ENCODE peak calls at places on chromosome 17, in seven cellular contexts. One of them, this sample, is unnamed.

GRCh38 chr17:12256380-12256995 is 235.8 kb downstream of the MAP2K4 start:
- DNase-seq in OCI-LY7: peak
- DNase-seq in left ventricle myocardium inferior: no peak
- DNase-seq in heart right ventricle: no peak
- DNase-seq in gastrocnemius medialis: no peak
- DNase-seq in neuronal stem cell: peak
- DNase-seq in small intestine: peak
- DNase-seq in this sample: no peak

GRCh38 chr17:1639549-1639948 is 6.0 kb downstream of the SCARF1 start:
- DNase-seq in gastrocnemius medialis: no peak
- DNase-seq in small intestine: no peak
- DNase-seq in heart right ventricle: no peak
- DNase-seq in neuronal stem cell: no peak
- DNase-seq in OCI-LY7: no peak
- DNase-seq in left ventricle myocardium inferior: no peak
- DNase-seq in this sample: no peak

GRCh38 chr17:70938311-70938710 is 769.0 kb downstream of the KCNJ2 start:
- DNase-seq in OCI-LY7: no peak
- DNase-seq in neuronal stem cell: no peak
- DNase-seq in gastrocnemius medialis: no peak
- DNase-seq in heart right ventricle: no peak
- DNase-seq in left ventricle myocardium inferior: no peak
- DNase-seq in small intestine: no peak
- DNase-seq in this sample: no peak

GRCh38 chr17:56440391-56440790 is 153.1 kb upstream of the NOG start:
- DNase-seq in left ventricle myocardium inferior: no peak
- DNase-seq in OCI-LY7: no peak
- DNase-seq in small intestine: peak
- DNase-seq in heart right ventricle: no peak
- DNase-seq in gastrocnemius medialis: no peak
- DNase-seq in neuronal stem cell: no peak
- DNase-seq in this sample: no peak

GRCh38 chr17:16398270-16399267 is 16.8 kb upstream of the TRPV2 start:
- DNase-seq in heart right ventricle: no peak
- DNase-seq in OCI-LY7: peak
- DNase-seq in neuronal stem cell: no peak
- DNase-seq in gastrocnemius medialis: no peak
- DNase-seq in small intestine: no peak
- DNase-seq in left ventricle myocardium inferior: no peak
- DNase-seq in this sample: no peak

GRCh38 chr17:27586203-27586701 is 44.7 kb upstream of the LGALS9 start:
- DNase-seq in OCI-LY7: no peak
- DNase-seq in left ventricle myocardium inferior: no peak
- DNase-seq in gastrocnemius medialis: no peak
- DNase-seq in heart right ventricle: no peak
- DNase-seq in neuronal stem cell: no peak
- DNase-seq in small intestine: no peak
- DNase-seq in this sample: no peak

GRCh38 chr17:76560877-76561221 is 21.0 kb downstream of the PRCD start:
- DNase-seq in heart right ventricle: no peak
- DNase-seq in OCI-LY7: no peak
- DNase-seq in neuronal stem cell: no peak
- DNase-seq in left ventricle myocardium inferior: no peak
- DNase-seq in small intestine: no peak
- DNase-seq in gastrocnemius medialis: no peak
- DNase-seq in this sample: no peak

GRCh38 chr17:27481327-27481726 is 25.1 kb downstream of the KSR1 start:
- DNase-seq in OCI-LY7: no peak
- DNase-seq in small intestine: peak
- DNase-seq in gastrocnemius medialis: no peak
- DNase-seq in heart right ventricle: no peak
- DNase-seq in neuronal stem cell: no peak
- DNase-seq in left ventricle myocardium inferior: no peak
- DNase-seq in this sample: no peak

GRCh38 chr17:38981640-38982039 is 14.4 kb upstream of the FBXO47 start:
- DNase-seq in heart right ventricle: no peak
- DNase-seq in gastrocnemius medialis: no peak
- DNase-seq in left ventricle myocardium inferior: no peak
- DNase-seq in neuronal stem cell: no peak
- DNase-seq in small intestine: no peak
- DNase-seq in OCI-LY7: no peak
- DNase-seq in this sample: no peak

GRCh38 chr17:418421-418751 is 65.8 kb upstream of the RPH3AL start:
- DNase-seq in neuronal stem cell: no peak
- DNase-seq in gastrocnemius medialis: no peak
- DNase-seq in heart right ventricle: no peak
- DNase-seq in small intestine: peak
- DNase-seq in OCI-LY7: no peak
- DNase-seq in left ventricle myocardium inferior: no peak
- DNase-seq in this sample: no peak

GRCh38 chr17:50731575-50732460 is 12.4 kb downstream of the LUC7L3 start:
- DNase-seq in neuronal stem cell: no peak
- DNase-seq in OCI-LY7: no peak
- DNase-seq in heart right ventricle: no peak
- DNase-seq in gastrocnemius medialis: no peak
- DNase-seq in small intestine: peak
- DNase-seq in left ventricle myocardium inferior: no peak
- DNase-seq in this sample: no peak

GRCh38 chr17:18984273-18985114 is 20.1 kb downstream of the FAM83G start:
- DNase-seq in heart right ventricle: no peak
- DNase-seq in left ventricle myocardium inferior: no peak
- DNase-seq in neuronal stem cell: no peak
- DNase-seq in gastrocnemius medialis: no peak
- DNase-seq in small intestine: no peak
- DNase-seq in OCI-LY7: no peak
- DNase-seq in this sample: no peak

GRCh38 chr17:78374189-78374588 is 4.3 kb upstream of the PGS1 start:
- DNase-seq in gastrocnemius medialis: no peak
- DNase-seq in neuronal stem cell: no peak
- DNase-seq in OCI-LY7: no peak
- DNase-seq in small intestine: no peak
- DNase-seq in heart right ventricle: no peak
- DNase-seq in left ventricle myocardium inferior: no peak
- DNase-seq in this sample: no peak

GRCh38 chr17:74800531-74800930 is 24.4 kb upstream of the NAT9 start:
- DNase-seq in small intestine: no peak
- DNase-seq in gastrocnemius medialis: no peak
- DNase-seq in left ventricle myocardium inferior: no peak
- DNase-seq in neuronal stem cell: no peak
- DNase-seq in heart right ventricle: no peak
- DNase-seq in OCI-LY7: no peak
- DNase-seq in this sample: no peak

GRCh38 chr17:40452921-40453378 is 9.7 kb downstream of the IGFBP4 start:
- DNase-seq in neuronal stem cell: no peak
- DNase-seq in OCI-LY7: no peak
- DNase-seq in gastrocnemius medialis: no peak
- DNase-seq in left ventricle myocardium inferior: no peak
- DNase-seq in small intestine: peak
- DNase-seq in heart right ventricle: no peak
- DNase-seq in this sample: no peak

GRCh38 chr17:83203073-83203471 is 123.7 kb downstream of the METRNL start:
- DNase-seq in neuronal stem cell: no peak
- DNase-seq in left ventricle myocardium inferior: peak
- DNase-seq in gastrocnemius medialis: peak
- DNase-seq in heart right ventricle: peak
- DNase-seq in OCI-LY7: no peak
- DNase-seq in small intestine: no peak
- DNase-seq in this sample: peak

GRCh38 chr17:39145143-39145542 is 6.3 kb downstream of the PLXDC1 start:
- DNase-seq in heart right ventricle: no peak
- DNase-seq in left ventricle myocardium inferior: no peak
- DNase-seq in small intestine: no peak
- DNase-seq in gastrocnemius medialis: no peak
- DNase-seq in OCI-LY7: no peak
- DNase-seq in neuronal stem cell: no peak
- DNase-seq in this sample: no peak

GRCh38 chr17:10421946-10422542 is at the start of gene MYH8:
- DNase-seq in heart right ventricle: no peak
- DNase-seq in left ventricle myocardium inferior: no peak
- DNase-seq in OCI-LY7: no peak
- DNase-seq in neuronal stem cell: no peak
- DNase-seq in small intestine: no peak
- DNase-seq in gastrocnemius medialis: no peak
- DNase-seq in this sample: no peak

GRCh38 chr17:39011907-39012468 is 44.8 kb upstream of the FBXO47 start:
- DNase-seq in left ventricle myocardium inferior: no peak
- DNase-seq in neuronal stem cell: peak
- DNase-seq in OCI-LY7: no peak
- DNase-seq in small intestine: no peak
- DNase-seq in heart right ventricle: no peak
- DNase-seq in gastrocnemius medialis: no peak
- DNase-seq in this sample: no peak

GRCh38 chr17:62631936-62632924 is 4.8 kb downstream of the MRC2 start:
- DNase-seq in gastrocnemius medialis: no peak
- DNase-seq in neuronal stem cell: no peak
- DNase-seq in OCI-LY7: no peak
- DNase-seq in heart right ventricle: no peak
- DNase-seq in small intestine: no peak
- DNase-seq in left ventricle myocardium inferior: no peak
- DNase-seq in this sample: no peak

GRCh38 chr17:27939489-27940465 is 46.6 kb upstream of the LYRM9 start:
- DNase-seq in small intestine: no peak
- DNase-seq in gastrocnemius medialis: no peak
- DNase-seq in neuronal stem cell: no peak
- DNase-seq in left ventricle myocardium inferior: no peak
- DNase-seq in heart right ventricle: no peak
- DNase-seq in OCI-LY7: peak
- DNase-seq in this sample: no peak

GRCh38 chr17:58591455-58591854 is 77.0 kb upstream of the MTMR4 start:
- DNase-seq in small intestine: no peak
- DNase-seq in heart right ventricle: no peak
- DNase-seq in left ventricle myocardium inferior: no peak
- DNase-seq in gastrocnemius medialis: no peak
- DNase-seq in neuronal stem cell: no peak
- DNase-seq in OCI-LY7: no peak
- DNase-seq in this sample: no peak

GRCh38 chr17:48025904-48026502 is 11.6 kb downstream of the COPZ2 start:
- DNase-seq in OCI-LY7: no peak
- DNase-seq in left ventricle myocardium inferior: no peak
- DNase-seq in gastrocnemius medialis: no peak
- DNase-seq in small intestine: no peak
- DNase-seq in neuronal stem cell: no peak
- DNase-seq in heart right ventricle: no peak
- DNase-seq in this sample: peak
- H3K4me3 ChIP-seq in OCI-LY7: peak
- H3K4me3 ChIP-seq in left ventricle myocardium inferior: peak
- H3K4me3 ChIP-seq in gastrocnemius medialis: peak
- H3K4me3 ChIP-seq in small intestine: no peak
- H3K4me3 ChIP-seq in neuronal stem cell: no peak
- H3K4me3 ChIP-seq in heart right ventricle: no peak
- H3K4me3 ChIP-seq in this sample: peak

GRCh38 chr17:47693667-47694017 is 319 bp upstream of the TBKBP1 start:
- DNase-seq in OCI-LY7: peak
- DNase-seq in gastrocnemius medialis: no peak
- DNase-seq in heart right ventricle: no peak
- DNase-seq in left ventricle myocardium inferior: no peak
- DNase-seq in small intestine: no peak
- DNase-seq in neuronal stem cell: no peak
- DNase-seq in this sample: no peak
- H3K27ac ChIP-seq in OCI-LY7: peak
- H3K27ac ChIP-seq in gastrocnemius medialis: peak
- H3K27ac ChIP-seq in heart right ventricle: peak
- H3K27ac ChIP-seq in left ventricle myocardium inferior: peak
- H3K27ac ChIP-seq in small intestine: peak
- H3K27ac ChIP-seq in neuronal stem cell: peak
- H3K27ac ChIP-seq in this sample: peak

GRCh38 chr17:80367510-80367909 is 47.5 kb upstream of the ENDOV start:
- DNase-seq in OCI-LY7: no peak
- DNase-seq in left ventricle myocardium inferior: no peak
- DNase-seq in heart right ventricle: no peak
- DNase-seq in gastrocnemius medialis: no peak
- DNase-seq in neuronal stem cell: no peak
- DNase-seq in small intestine: no peak
- DNase-seq in this sample: no peak
- H3K4me3 ChIP-seq in OCI-LY7: no peak
- H3K4me3 ChIP-seq in left ventricle myocardium inferior: no peak
- H3K4me3 ChIP-seq in heart right ventricle: no peak
- H3K4me3 ChIP-seq in gastrocnemius medialis: no peak
- H3K4me3 ChIP-seq in neuronal stem cell: no peak
- H3K4me3 ChIP-seq in small intestine: no peak
- H3K4me3 ChIP-seq in this sample: no peak

GRCh38 chr17:44044092-44044491 is 22.4 kb downstream of the LSM12 start:
- DNase-seq in OCI-LY7: no peak
- DNase-seq in left ventricle myocardium inferior: no peak
- DNase-seq in neuronal stem cell: no peak
- DNase-seq in heart right ventricle: no peak
- DNase-seq in small intestine: no peak
- DNase-seq in gastrocnemius medialis: no peak
- DNase-seq in this sample: no peak
- H3K27ac ChIP-seq in OCI-LY7: no peak
- H3K27ac ChIP-seq in left ventricle myocardium inferior: peak
- H3K27ac ChIP-seq in neuronal stem cell: no peak
- H3K27ac ChIP-seq in heart right ventricle: peak
- H3K27ac ChIP-seq in small intestine: no peak
- H3K27ac ChIP-seq in gastrocnemius medialis: peak
- H3K27ac ChIP-seq in this sample: peak

GRCh38 chr17:30599424-30600061 is 122.3 kb downstream of the GOSR1 start:
- DNase-seq in heart right ventricle: no peak
- DNase-seq in small intestine: peak
- DNase-seq in left ventricle myocardium inferior: no peak
- DNase-seq in gastrocnemius medialis: no peak
- DNase-seq in neuronal stem cell: no peak
- DNase-seq in OCI-LY7: peak
- DNase-seq in this sample: no peak
- H3K4me3 ChIP-seq in heart right ventricle: peak
- H3K4me3 ChIP-seq in small intestine: peak
- H3K4me3 ChIP-seq in left ventricle myocardium inferior: peak
- H3K4me3 ChIP-seq in gastrocnemius medialis: peak
- H3K4me3 ChIP-seq in neuronal stem cell: peak
- H3K4me3 ChIP-seq in OCI-LY7: peak
- H3K4me3 ChIP-seq in this sample: peak

DNA sequence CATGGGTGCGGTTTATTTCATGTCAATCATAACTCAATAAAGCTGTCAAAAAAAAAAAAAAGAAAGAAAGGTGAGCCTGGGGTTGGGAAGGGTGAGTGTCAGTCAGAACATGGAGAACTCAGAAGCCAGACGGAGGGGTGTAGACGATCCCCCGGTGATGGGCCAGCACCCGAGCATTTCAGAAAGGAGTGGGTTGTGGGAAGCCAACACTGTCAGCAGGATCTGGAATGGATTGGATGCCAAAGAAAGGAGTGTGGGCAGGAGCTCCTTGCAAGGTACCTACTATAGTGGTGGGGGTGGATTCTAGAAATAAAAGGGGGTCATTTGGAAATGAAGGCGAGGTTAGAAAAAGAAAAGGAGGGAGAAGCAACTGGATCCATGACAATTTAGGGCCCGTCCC is 19.8 kb upstream of the SCIMP start:
- DNase-seq in neuronal stem cell: no peak
- DNase-seq in small intestine: no peak
- DNase-seq in OCI-LY7: no peak
- DNase-seq in heart right ventricle: no peak
- DNase-seq in gastrocnemius medialis: no peak
- DNase-seq in left ventricle myocardium inferior: no peak
- DNase-seq in this sample: no peak
- H3K27ac ChIP-seq in neuronal stem cell: no peak
- H3K27ac ChIP-seq in small intestine: no peak
- H3K27ac ChIP-seq in OCI-LY7: peak
- H3K27ac ChIP-seq in heart right ventricle: no peak
- H3K27ac ChIP-seq in gastrocnemius medialis: no peak
- H3K27ac ChIP-seq in left ventricle myocardium inferior: no peak
- H3K27ac ChIP-seq in this sample: no peak

This sample was measured in RWPE2.